ENCODE peak calls at places on chromosomes 16 and 17, in seven cellular contexts. One of them, this sample, is unnamed.

GRCh38 chr16:88983771-88984687 is 7.0 kb upstream of the CBFA2T3 start:
- DNase-seq in KG1: no peak
- DNase-seq in left cardiac atrium: no peak
- DNase-seq in GM23338: no peak
- DNase-seq in NCI-H345: no peak
- DNase-seq in nucleus accumbens: no peak
- DNase-seq in kidney: no peak
- DNase-seq in this sample: no peak

GRCh38 chr16:67021321-67021720 is 7.6 kb upstream of the CBFB start:
- DNase-seq in nucleus accumbens: no peak
- DNase-seq in NCI-H345: no peak
- DNase-seq in KG1: no peak
- DNase-seq in GM23338: no peak
- DNase-seq in left cardiac atrium: no peak
- DNase-seq in kidney: no peak
- DNase-seq in this sample: no peak

GRCh38 chr16:711548-712320 is 3.2 kb upstream of the METRN start:
- DNase-seq in kidney: peak
- DNase-seq in nucleus accumbens: peak
- DNase-seq in NCI-H345: peak
- DNase-seq in left cardiac atrium: peak
- DNase-seq in KG1: peak
- DNase-seq in GM23338: peak
- DNase-seq in this sample: peak

GRCh38 chr16:1154291-1154886 is 1.5 kb downstream of the CACNA1H start:
- DNase-seq in NCI-H345: no peak
- DNase-seq in nucleus accumbens: no peak
- DNase-seq in KG1: no peak
- DNase-seq in left cardiac atrium: no peak
- DNase-seq in kidney: no peak
- DNase-seq in GM23338: peak
- DNase-seq in this sample: no peak

GRCh38 chr17:65434878-65435277 is 126.6 kb downstream of the AXIN2 start:
- DNase-seq in kidney: no peak
- DNase-seq in KG1: no peak
- DNase-seq in left cardiac atrium: no peak
- DNase-seq in NCI-H345: no peak
- DNase-seq in nucleus accumbens: no peak
- DNase-seq in GM23338: no peak
- DNase-seq in this sample: peak

GRCh38 chr16:11968577-11968976 is 3.6 kb downstream of the TNFRSF17 start:
- DNase-seq in NCI-H345: no peak
- DNase-seq in KG1: no peak
- DNase-seq in left cardiac atrium: no peak
- DNase-seq in GM23338: no peak
- DNase-seq in kidney: no peak
- DNase-seq in nucleus accumbens: no peak
- DNase-seq in this sample: no peak

GRCh38 chr16:4372578-4373355 is 1.1 kb downstream of the VASN start:
- DNase-seq in KG1: no peak
- DNase-seq in nucleus accumbens: no peak
- DNase-seq in GM23338: no peak
- DNase-seq in kidney: no peak
- DNase-seq in left cardiac atrium: peak
- DNase-seq in NCI-H345: peak
- DNase-seq in this sample: peak

GRCh38 chr16:82451449-82451848 is 175.3 kb upstream of the CDH13 start:
- DNase-seq in KG1: no peak
- DNase-seq in GM23338: no peak
- DNase-seq in left cardiac atrium: no peak
- DNase-seq in NCI-H345: no peak
- DNase-seq in nucleus accumbens: no peak
- DNase-seq in kidney: no peak
- DNase-seq in this sample: no peak

GRCh38 chr16:72291531-72291981 is 119.6 kb upstream of the PMFBP1 start:
- DNase-seq in KG1: no peak
- DNase-seq in NCI-H345: no peak
- DNase-seq in kidney: no peak
- DNase-seq in GM23338: no peak
- DNase-seq in left cardiac atrium: no peak
- DNase-seq in nucleus accumbens: no peak
- DNase-seq in this sample: peak

GRCh38 chr17:68314916-68315535 is 23.7 kb downstream of the ARSG start:
- DNase-seq in left cardiac atrium: peak
- DNase-seq in nucleus accumbens: no peak
- DNase-seq in KG1: peak
- DNase-seq in GM23338: no peak
- DNase-seq in kidney: no peak
- DNase-seq in NCI-H345: no peak
- DNase-seq in this sample: no peak

GRCh38 chr17:50565559-50566350 is 5.2 kb downstream of the CACNA1G start:
- DNase-seq in GM23338: peak
- DNase-seq in nucleus accumbens: peak
- DNase-seq in KG1: no peak
- DNase-seq in left cardiac atrium: no peak
- DNase-seq in kidney: no peak
- DNase-seq in NCI-H345: peak
- DNase-seq in this sample: peak

GRCh38 chr17:72618018-72618509 is 474.4 kb downstream of the SLC39A11 start:
- DNase-seq in nucleus accumbens: peak
- DNase-seq in kidney: peak
- DNase-seq in GM23338: no peak
- DNase-seq in NCI-H345: no peak
- DNase-seq in KG1: no peak
- DNase-seq in left cardiac atrium: peak
- DNase-seq in this sample: peak

GRCh38 chr17:75308732-75309629 is 19.7 kb upstream of the SLC25A19 start:
- DNase-seq in left cardiac atrium: no peak
- DNase-seq in GM23338: no peak
- DNase-seq in NCI-H345: no peak
- DNase-seq in kidney: no peak
- DNase-seq in KG1: no peak
- DNase-seq in nucleus accumbens: no peak
- DNase-seq in this sample: no peak

GRCh38 chr17:28124962-28125361 is 82.5 kb downstream of the NLK start:
- DNase-seq in left cardiac atrium: no peak
- DNase-seq in GM23338: no peak
- DNase-seq in KG1: no peak
- DNase-seq in nucleus accumbens: no peak
- DNase-seq in NCI-H345: no peak
- DNase-seq in kidney: no peak
- DNase-seq in this sample: no peak

GRCh38 chr17:74777884-74778490 is 1.8 kb upstream of the NAT9 start:
- DNase-seq in left cardiac atrium: no peak
- DNase-seq in kidney: no peak
- DNase-seq in KG1: no peak
- DNase-seq in NCI-H345: no peak
- DNase-seq in GM23338: no peak
- DNase-seq in nucleus accumbens: no peak
- DNase-seq in this sample: no peak

GRCh38 chr17:43645765-43646481 is 15.8 kb downstream of the MEOX1 start:
- DNase-seq in KG1: no peak
- DNase-seq in left cardiac atrium: peak
- DNase-seq in GM23338: peak
- DNase-seq in NCI-H345: no peak
- DNase-seq in kidney: peak
- DNase-seq in nucleus accumbens: no peak
- DNase-seq in this sample: no peak

GRCh38 chr16:85396879-85397871 is 215.9 kb upstream of the GSE1 start:
- DNase-seq in NCI-H345: peak
- DNase-seq in kidney: peak
- DNase-seq in GM23338: peak
- DNase-seq in KG1: no peak
- DNase-seq in left cardiac atrium: peak
- DNase-seq in nucleus accumbens: no peak
- DNase-seq in this sample: peak

This sample was measured in RCC 7860.